ENCODE peak calls at places on chromosome 18, in five cellular contexts. L, K, E, S and Y are unnamed samples.

GRCh38 chr18:37309861-37310260 is 255.7 kb downstream of the CELF4 start:
- DNase-seq in L (no peak), K (peak; percentile 15), E (no peak), S (no peak), Y (no peak)

GRCh38 chr18:74745658-74746403 is 148.2 kb downstream of the ZNF407 start:
- DNase-seq in L (peak; percentile 6), K (peak; percentile 65), E (peak; percentile 89), S (no peak), Y (peak; percentile 3)

GRCh38 chr18:9428301-9428706 is 47.0 kb upstream of the RALBP1 start:
- DNase-seq in L (no peak), K (no peak), E (no peak), S (no peak), Y (no peak)

GRCh38 chr18:34033968-34034367 is 190.7 kb downstream of the NOL4 start:
- DNase-seq in L (no peak), K (no peak), E (no peak), S (no peak), Y (no peak)

GRCh38 chr18:11553098-11553940 is 56.1 kb upstream of the SLC35G4 start:
- DNase-seq in L (peak; percentile 65), K (peak; percentile 30), E (peak; percentile 67), S (peak; percentile 73), Y (peak; percentile 81)

GRCh38 chr18:8844721-8845148 is 139.4 kb downstream of the MTCL1 start:
- DNase-seq in L (no peak), K (no peak), E (no peak), S (no peak), Y (no peak)

GRCh38 chr18:8747440-8747937 is 42.1 kb downstream of the MTCL1 start:
- DNase-seq in L (no peak), K (no peak), E (peak; percentile 92), S (no peak), Y (peak; percentile 69)

GRCh38 chr18:80126797-80127196 is 17.7 kb downstream of the ADNP2 start:
- DNase-seq in L (no peak), K (no peak), E (no peak), S (no peak), Y (no peak)

GRCh38 chr18:22282311-22283235 is 113.2 kb downstream of the GATA6 start:
- DNase-seq in L (peak; percentile 74), K (peak; percentile 40), E (peak; percentile 69), S (peak; percentile 34), Y (peak; percentile 83)

GRCh38 chr18:13680612-13681011 is 45.7 kb downstream of the FAM210A start:
- DNase-seq in L (peak; percentile 48), K (no peak), E (no peak), S (peak; percentile 61), Y (no peak)

GRCh38 chr18:47936975-47937374 is 6.5 kb upstream of the SMAD2 start:
- DNase-seq in L (no peak), K (no peak), E (no peak), S (no peak), Y (no peak)

GRCh38 chr18:43034683-43035500 is 80.6 kb downstream of the RIT2 start:
- DNase-seq in L (peak; percentile 41), K (peak; percentile 23), E (no peak), S (peak; percentile 80), Y (no peak)

GRCh38 chr18:35005963-35006577 is 35.1 kb upstream of the MAPRE2 start:
- DNase-seq in L (peak; percentile 70), K (peak; percentile 6), E (peak; percentile 74), S (no peak), Y (peak; percentile 85)

GRCh38 chr18:59087391-59087790 is 52.3 kb upstream of the SEC11C start:
- DNase-seq in L (no peak), K (no peak), E (no peak), S (no peak), Y (no peak)
- H3K27ac ChIP-seq in L (no peak overlapping the region), K (no peak overlapping the region), E (no peak overlapping the region), S (no peak overlapping the region), Y (no peak overlapping the region)

DNA sequence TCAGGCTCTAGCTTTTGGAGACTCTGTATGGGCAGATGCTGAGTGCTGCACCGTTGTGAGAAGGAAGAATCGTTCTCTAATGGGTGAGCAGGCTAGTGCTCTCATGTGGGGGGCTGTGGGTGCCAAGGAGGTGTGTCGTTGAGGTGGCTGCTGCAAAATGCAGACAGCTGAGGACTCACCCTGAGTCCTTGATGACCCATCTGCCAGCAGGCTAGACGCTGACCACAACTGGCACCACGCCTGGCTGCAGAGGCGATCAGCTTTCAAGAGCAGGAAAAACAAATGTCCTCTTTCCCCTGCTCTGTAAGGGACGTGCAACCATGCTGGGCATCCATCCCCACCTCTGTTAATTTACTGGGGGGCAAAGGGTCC is 48.2 kb downstream of the HAUS1 start:
- DNase-seq in L (no peak), K (peak; percentile 77), E (peak; percentile 94), S (no peak), Y (peak; percentile 88)
- H2AFZ ChIP-seq in L (no peak overlapping the region), K (no peak overlapping the region), E (peak overlapping the region; percentile 63), S (no peak overlapping the region), Y (no peak overlapping the region)

GRCh38 chr18:59597049-59597448 is 100.2 kb downstream of the CCBE1 start:
- DNase-seq in L (no peak), K (no peak), E (no peak), S (no peak), Y (no peak)

GRCh38 chr18:59592624-59593023 is 104.6 kb downstream of the CCBE1 start:
- DNase-seq in L (no peak), K (no peak), E (no peak), S (no peak), Y (no peak)

GRCh38 chr18:59593291-59593717 is 103.9 kb downstream of the CCBE1 start:
- DNase-seq in L (no peak), K (no peak), E (peak; percentile 65), S (no peak), Y (peak; percentile 92)
- H3K79me2 ChIP-seq in L (no peaks in the 10 kb centered on the region), K (no peaks in the 10 kb centered on the region), E (no peaks in the 10 kb centered on the region), S (no peaks in the 10 kb centered on the region), Y (peaks cover 90% of the 10 kb centered on the region)

DNA sequence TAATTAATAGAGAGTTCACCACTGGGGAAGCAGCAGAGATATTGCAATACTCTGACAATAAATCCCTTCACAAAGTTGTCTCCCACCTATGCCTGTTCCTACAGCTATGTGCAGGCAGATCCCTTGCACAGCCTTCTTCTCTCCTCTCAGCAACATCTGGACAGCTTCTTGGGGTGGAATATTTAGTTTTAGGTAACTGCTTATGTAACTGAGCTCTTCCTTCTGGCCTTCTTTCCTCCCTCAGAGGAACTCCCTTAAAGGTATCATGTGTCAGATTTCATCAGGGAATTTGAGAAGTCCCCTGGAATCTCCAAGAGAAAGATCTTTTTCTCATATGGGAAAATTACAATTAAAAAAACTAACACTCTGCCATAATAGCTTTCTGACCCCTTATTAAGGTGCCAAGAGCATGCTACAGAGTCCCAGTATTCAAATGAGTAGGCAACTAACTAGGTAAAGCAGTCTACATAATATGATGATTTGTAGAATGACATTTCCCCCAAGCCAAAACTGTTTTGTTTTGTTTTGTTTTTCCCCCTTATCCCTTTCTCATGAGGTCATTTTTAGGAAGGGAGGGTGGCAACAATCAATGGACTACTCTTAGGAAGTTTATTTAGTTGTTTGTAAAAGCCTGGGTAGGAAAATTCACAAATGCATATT is 2.4 kb downstream of the TMEM200C start:
- DNase-seq in L (no peak), K (no peak), E (no peak), S (no peak), Y (peak; percentile 65)
- H3K27ac ChIP-seq in L (no peak overlapping the region), K (no peak overlapping the region), E (no peak overlapping the region), S (no peak overlapping the region), Y (no peak overlapping the region)